ENCODE peak calls at places on chromosomes 2 and 18, in eight cellular contexts. Z is HS-5, L is cerebellar nuclear complex, E is tibial nerve, N is AG04450, P is NCI-H2081, C is K562, U is lower lobe of right lung. D is an unnamed sample.

GRCh38 chr2:85151026-85151425 is 17.8 kb downstream of the TCF7L1 start:
- DNase-seq in L (no peak), Z (no peak), P (no peak), U (no peak), E (no peak), C (no peak), N (no peak), D (no peak)

GRCh38 chr2:240074545-240074944 is 21.2 kb upstream of the OR6B3 start:
- DNase-seq in L (no peak), U (no peak), Z (no peak), P (no peak), E (no peak), C (no peak), N (no peak), D (no peak)

GRCh38 chr2:105417789-105418475 is 19.1 kb upstream of the FHL2 start:
- DNase-seq in C (peak), N (no peak), Z (no peak), P (no peak), E (no peak), L (no peak), U (no peak), D (no peak)

GRCh38 chr2:10123281-10123680 is 742 bp downstream of the RRM2 start:
- DNase-seq in Z (no peak), L (no peak), U (no peak), P (no peak), C (no peak), N (no peak), E (no peak), D (no peak)

GRCh38 chr2:126832757-126833156 is 65.9 kb upstream of the TEX51 start:
- DNase-seq in E (no peak), C (no peak), L (no peak), U (no peak), Z (no peak), P (no peak), N (no peak), D (no peak)

GRCh38 chr2:40734797-40735196 is 282.9 kb upstream of the SLC8A1 start:
- DNase-seq in U (no peak), E (no peak), L (no peak), N (peak), Z (peak), P (no peak), C (no peak), D (no peak)

GRCh38 chr2:34162236-34162635 is 563.1 kb upstream of the FAM98A start:
- DNase-seq in N (no peak), P (no peak), C (no peak), L (no peak), U (no peak), E (no peak), Z (no peak), D (no peak)

GRCh38 chr2:173590278-173590811 is 235.7 kb downstream of the CDCA7 start:
- DNase-seq in E (no peak), L (no peak), U (peak), C (no peak), Z (peak), P (peak), N (peak), D (peak)

GRCh38 chr2:206390181-206390580 is 53.2 kb upstream of the ADAM23 start:
- DNase-seq in L (no peak), Z (no peak), P (no peak), E (no peak), U (no peak), N (no peak), C (no peak), D (no peak)

GRCh38 chr2:238290079-238290478 is 1.7 kb upstream of the PER2 start:
- DNase-seq in E (no peak), P (peak), Z (no peak), L (no peak), N (no peak), U (peak), C (peak), D (no peak)

GRCh38 chr2:47075361-47076125 is 79.6 kb downstream of the STPG4 start:
- DNase-seq in N (no peak), E (no peak), U (no peak), C (no peak), L (no peak), P (no peak), Z (no peak), D (no peak)

GRCh38 chr18:75478996-75479870 is 51.7 kb upstream of the SMIM21 start:
- DNase-seq in L (peak), E (no peak), C (peak), U (no peak), P (peak), N (no peak), Z (no peak), D (peak)

GRCh38 chr2:102166189-102166845 is 20.5 kb upstream of the IL1RL2 start:
- DNase-seq in U (no peak), E (no peak), N (no peak), P (no peak), Z (peak), C (peak), L (no peak), D (peak)

GRCh38 chr2:189217546-189217945 is 38.0 kb upstream of the COL5A2 start:
- DNase-seq in P (no peak), E (no peak), Z (no peak), U (no peak), L (no peak), N (no peak), C (no peak), D (no peak)

GRCh38 chr18:50715919-50716318 is 103.9 kb downstream of the MRO start:
- DNase-seq in U (no peak), C (no peak), Z (no peak), N (no peak), P (no peak), E (no peak), L (no peak), D (no peak)

GRCh38 chr2:129678751-129679150 is 300.7 kb upstream of the RAB6C start:
- DNase-seq in C (no peak), L (no peak), N (no peak), U (no peak), P (no peak), Z (no peak), E (no peak), D (no peak)

GRCh38 chr2:105866439-105867170 is 121.9 kb downstream of the NCK2 start:
- DNase-seq in L (no peak), N (peak), Z (no peak), C (no peak), P (no peak), U (no peak), E (no peak), D (no peak)

GRCh38 chr2:137178955-137179377 is 413.6 kb downstream of the THSD7B start:
- DNase-seq in Z (peak), P (no peak), L (no peak), U (no peak), E (no peak), C (no peak), N (no peak), D (peak)

GRCh38 chr2:69013123-69013836 is at the start of gene ANTXR1:
- DNase-seq in Z (peak), U (peak), C (peak), N (peak), P (peak), L (no peak), E (no peak), D (peak)

GRCh38 chr2:159185401-159186130 is 100.9 kb downstream of the WDSUB1 start:
- DNase-seq in P (no peak), E (no peak), N (no peak), L (no peak), U (no peak), C (peak), Z (peak), D (peak)

GRCh38 chr2:101698419-101699190 is 1.1 kb downstream of the MAP4K4 start:
- DNase-seq in U (no peak), Z (no peak), C (no peak), N (no peak), E (no peak), L (no peak), P (peak), D (peak)

GRCh38 chr2:230687498-230687897 is 25.1 kb upstream of the CAB39 start:
- DNase-seq in N (no peak), C (no peak), U (no peak), E (no peak), L (no peak), P (no peak), Z (no peak), D (peak)

GRCh38 chr2:208595386-208596275 is 189.0 kb downstream of the PTH2R start:
- DNase-seq in N (no peak), P (no peak), U (no peak), L (no peak), C (peak), E (no peak), Z (no peak), D (no peak)

GRCh38 chr2:232887171-232887850 is 17.2 kb downstream of the SNORC start:
- DNase-seq in Z (no peak), U (no peak), N (no peak), L (no peak), E (no peak), C (no peak), P (no peak), D (no peak)

GRCh38 chr2:65367517-65367916 is 64.9 kb downstream of the SPRED2 start:
- DNase-seq in Z (peak), P (no peak), L (no peak), N (peak), E (no peak), C (peak), U (no peak), D (peak)

GRCh38 chr2:230874456-230874855 is 9.7 kb downstream of the ITM2C start:
- DNase-seq in L (no peak), U (no peak), P (no peak), Z (no peak), C (no peak), E (no peak), N (no peak), D (no peak)

GRCh38 chr2:233446616-233447305 is 92.5 kb downstream of the DGKD start:
- DNase-seq in P (no peak), Z (no peak), N (no peak), C (no peak), U (peak), L (no peak), E (no peak), D (no peak)

GRCh38 chr18:35661483-35662146 is 80.1 kb downstream of the GALNT1 start:
- DNase-seq in E (no peak), U (no peak), Z (no peak), N (no peak), L (no peak), C (no peak), P (no peak), D (no peak)

GRCh38 chr2:128396946-128397345 is 78.3 kb upstream of the HS6ST1 start:
- DNase-seq in P (no peak), Z (no peak), U (no peak), L (no peak), N (no peak), C (no peak), E (no peak), D (no peak)

GRCh38 chr2:218051908-218052307 is 17.1 kb upstream of the RUFY4 start:
- DNase-seq in L (no peak), E (no peak), U (no peak), Z (no peak), C (no peak), P (no peak), N (no peak), D (no peak)

GRCh38 chr18:72863754-72864153 is 4.0 kb downstream of the NETO1 start:
- DNase-seq in E (no peak), C (no peak), L (no peak), Z (no peak), N (no peak), P (no peak), U (no peak), D (no peak)

GRCh38 chr2:285506-285905 is 2.4 kb downstream of the ALKAL2 start:
- DNase-seq in Z (peak), L (no peak), N (peak), U (no peak), E (no peak), C (no peak), P (no peak), D (peak)

GRCh38 chr2:96870631-96871255 is 863 bp upstream of the SEMA4C start:
- DNase-seq in C (peak), U (peak), Z (no peak), E (no peak), L (peak), N (no peak), P (peak), D (no peak)

GRCh38 chr18:77207540-77207939 is 42.1 kb upstream of the GALR1 start:
- DNase-seq in U (peak), E (no peak), C (no peak), Z (peak), P (peak), N (peak), L (no peak), D (peak)

GRCh38 chr18:75221397-75221796 is 10.8 kb downstream of the TSHZ1 start:
- DNase-seq in L (no peak), C (no peak), Z (no peak), U (no peak), E (no peak), P (no peak), N (no peak), D (no peak)

GRCh38 chr2:177174456-177174855 is 38.1 kb upstream of the HNRNPA3 start:
- DNase-seq in N (no peak), U (no peak), C (no peak), P (no peak), Z (no peak), E (no peak), L (no peak), D (no peak)

GRCh38 chr18:8841781-8842485 is 136.6 kb downstream of the MTCL1 start:
- DNase-seq in L (no peak), E (no peak), U (no peak), Z (no peak), N (no peak), P (no peak), C (no peak), D (no peak)

GRCh38 chr2:165720526-165720925 is 73.5 kb downstream of the GALNT3 start:
- DNase-seq in C (no peak), Z (no peak), N (peak), E (no peak), P (no peak), L (no peak), U (no peak), D (no peak)

GRCh38 chr18:2846638-2847340 is at the start of gene EMILIN2:
- DNase-seq in N (no peak), L (no peak), Z (no peak), C (peak), E (peak), P (no peak), U (peak), D (peak)

GRCh38 chr18:54926593-54927297 is 32.5 kb downstream of the CCDC68 start:
- DNase-seq in L (no peak), U (no peak), C (no peak), Z (no peak), N (no peak), E (no peak), P (no peak), D (no peak)

D was measured in ACHN.